ENCODE peak calls at places on chromosomes 6 and 20, in seven cellular contexts. J, I, T, V, H, X and E are unnamed samples.

GRCh38 chr6:169795196-169795595 is 43.8 kb downstream of the ERMARD start:
- DNase-seq in J (no peak), I (no peak), T (no peak), V (no peak), H (no peak), X (no peak), E (no peak)

GRCh38 chr6:5490495-5491069 is 229.3 kb downstream of the FARS2 start:
- DNase-seq in J (no peak), I (no peak), T (no peak), V (no peak), H (no peak), X (no peak), E (no peak)

GRCh38 chr6:16546851-16547250 is 214.4 kb downstream of the ATXN1 start:
- DNase-seq in J (no peak), I (no peak), T (no peak), V (no peak), H (no peak), X (no peak), E (no peak)

GRCh38 chr20:6122111-6122872 is 538 bp downstream of the FERMT1 start:
- DNase-seq in J (no peak), I (no peak), T (no peak), V (no peak), H (peak; percentile 14), X (no peak), E (no peak)

GRCh38 chr20:34024733-34025351 is 31.1 kb downstream of the RALY start:
- DNase-seq in J (no peak), I (no peak), T (no peak), V (no peak), H (no peak), X (no peak), E (no peak)

GRCh38 chr20:12053348-12053747 is 135.7 kb downstream of the BTBD3 start:
- DNase-seq in J (peak; percentile 12), I (no peak), T (no peak), V (no peak), H (peak; percentile 50), X (no peak), E (no peak)

GRCh38 chr6:135909737-135910387 is 58.4 kb downstream of the PDE7B start:
- DNase-seq in J (no peak), I (no peak), T (peak; percentile 47), V (peak; percentile 41), H (no peak), X (peak; percentile 10), E (no peak)

GRCh38 chr20:4605166-4605565 is 116.5 kb upstream of the PRND start:
- DNase-seq in J (no peak), I (no peak), T (no peak), V (no peak), H (no peak), X (no peak), E (no peak)

GRCh38 chr6:31575335-31575901 is at the start of gene TNF:
- DNase-seq in J (no peak), I (no peak), T (peak; percentile 51), V (no peak), H (no peak), X (peak; percentile 80), E (no peak)